ENCODE peak calls at places on chromosomes 11 and 22, in nine cellular contexts. C is effector memory CD4-positive, alpha-beta T cell; Z is psoas muscle; J is A673; F is right cardiac atrium; Q is breast epithelium; I is ascending aorta; A is upper lobe of right lung; S is substantia nigra. T is an unnamed sample.

GRCh38 chr11:64900263-64900678 is 16.7 kb downstream of the ATG2A start:
- DNase-seq in C (peak; percentile 70), Z (no peak), J (no peak), F (no peak), Q (peak; percentile 68), I (no peak), A (no peak), S (no peak), T (no peak)

GRCh38 chr11:66957971-66958231 is 282 bp downstream of the PC start:
- DNase-seq in C (no peak), Z (no peak), J (no peak), F (no peak), Q (no peak), I (no peak), A (no peak), S (no peak), T (no peak)

GRCh38 chr22:35752833-35753189 is 35.1 kb downstream of the APOL5 start:
- DNase-seq in C (no peak), Z (no peak), J (no peak), F (no peak), Q (no peak), I (no peak), A (no peak), S (no peak), T (no peak)

GRCh38 chr11:3644817-3645235 is at the start of gene ART1:
- DNase-seq in C (no peak), Z (peak; percentile 58), J (no peak), F (peak; percentile 62), Q (no peak), I (no peak), A (no peak), S (no peak), T (no peak)

GRCh38 chr22:45376703-45377102 is 36.7 kb downstream of the SMC1B start:
- DNase-seq in C (no peak), Z (peak; percentile 19), J (no peak), F (peak; percentile 62), Q (no peak), I (no peak), A (no peak), S (no peak), T (no peak)

GRCh38 chr22:39092111-39092867 is 4.8 kb upstream of the APOBEC3H start:
- DNase-seq in C (no peak), Z (no peak), J (no peak), F (no peak), Q (no peak), I (no peak), A (no peak), S (no peak), T (no peak)

GRCh38 chr11:26847459-26847858 is 125.6 kb upstream of the SLC5A12 start:
- DNase-seq in C (no peak), Z (peak; percentile 19), J (no peak), F (peak; percentile 28), Q (no peak), I (peak; percentile 9), A (no peak), S (no peak), T (no peak)

GRCh38 chr22:30561402-30562154 is 12.9 kb downstream of the GAL3ST1 start:
- DNase-seq in C (no peak), Z (no peak), J (peak; percentile 32), F (no peak), Q (no peak), I (no peak), A (no peak), S (no peak), T (no peak)

GRCh38 chr11:26333906-26334305 is 2.0 kb downstream of the ANO3 start:
- DNase-seq in C (no peak), Z (no peak), J (peak; percentile 73), F (no peak), Q (no peak), I (no peak), A (no peak), S (no peak), T (no peak)

GRCh38 chr11:114019574-114019973 is 39.9 kb upstream of the ZBTB16 start:
- DNase-seq in C (no peak), Z (no peak), J (no peak), F (no peak), Q (no peak), I (no peak), A (no peak), S (no peak), T (no peak)

GRCh38 chr11:5514841-5515240 is 1.7 kb downstream of the UBQLNL start:
- DNase-seq in C (no peak), Z (no peak), J (no peak), F (no peak), Q (no peak), I (no peak), A (no peak), S (no peak), T (no peak)

GRCh38 chr11:120231963-120232362 is 8.0 kb upstream of the POU2F3 start:
- DNase-seq in C (no peak), Z (no peak), J (no peak), F (peak; percentile 41), Q (no peak), I (no peak), A (no peak), S (no peak), T (no peak)

GRCh38 chr11:34685864-34686263 is 65.0 kb downstream of the EHF start:
- DNase-seq in C (no peak), Z (no peak), J (no peak), F (no peak), Q (no peak), I (no peak), A (no peak), S (no peak), T (no peak)

GRCh38 chr11:34680206-34680605 is 59.3 kb downstream of the EHF start:
- DNase-seq in C (no peak), Z (no peak), J (no peak), F (no peak), Q (no peak), I (no peak), A (no peak), S (no peak), T (no peak)

GRCh38 chr11:34680918-34681554 is 60.1 kb downstream of the EHF start:
- DNase-seq in C (no peak), Z (no peak), J (no peak), F (no peak), Q (no peak), I (no peak), A (no peak), S (no peak), T (no peak)

GRCh38 chr11:34679681-34680080 is 58.8 kb downstream of the EHF start:
- DNase-seq in C (no peak), Z (peak; percentile 17), J (no peak), F (peak; percentile 88), Q (no peak), I (no peak), A (no peak), S (no peak), T (no peak)

GRCh38 chr11:34682822-34683221 is 61.9 kb downstream of the EHF start:
- DNase-seq in C (no peak), Z (no peak), J (no peak), F (no peak), Q (no peak), I (no peak), A (no peak), S (no peak), T (no peak)
- H3K27ac ChIP-seq in C (no peak overlapping the region), Z (no peak overlapping the region), J (no peak overlapping the region), F (no peak overlapping the region), Q (no peak overlapping the region), I (no peak overlapping the region), A (no peak overlapping the region), S (no peak overlapping the region), T (no peak overlapping the region)

DNA sequence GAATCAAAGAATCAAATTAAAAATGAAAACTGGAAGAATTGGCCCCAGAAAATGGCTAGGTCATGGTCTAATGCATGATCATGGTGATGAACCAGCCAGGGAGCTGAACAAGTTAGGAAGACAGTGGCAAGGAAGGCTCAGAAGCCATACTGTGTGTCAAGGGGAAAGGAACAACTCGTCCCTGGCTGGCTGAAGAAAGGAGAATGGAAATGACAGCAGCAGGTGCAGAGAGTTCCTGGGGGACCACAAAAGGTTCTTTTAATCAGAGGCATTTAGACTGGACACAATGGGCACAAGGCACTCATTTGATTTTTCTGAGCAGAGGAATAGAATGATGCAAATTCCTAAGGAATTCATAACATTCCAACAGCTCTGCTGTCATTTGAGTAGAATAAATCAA is 209.9 kb downstream of the LARGE1 start:
- DNase-seq in C (no peak), Z (no peak), J (no peak), F (no peak), Q (no peak), I (no peak), A (no peak), S (no peak), T (no peak)
- H3K27ac ChIP-seq in C (no peak overlapping the region), Z (no peak overlapping the region), J (no peak overlapping the region), F (no peak overlapping the region), Q (no peak overlapping the region), I (no peak overlapping the region), A (no peak overlapping the region), S (no peak overlapping the region), T (no peak overlapping the region)

GRCh38 chr11:116893437-116893836 is 56.0 kb upstream of the APOA1 start:
- DNase-seq in C (no peak), Z (no peak), J (no peak), F (no peak), Q (no peak), I (no peak), A (no peak), S (no peak), T (no peak)
- H3K27ac ChIP-seq in C (no peak overlapping the region), Z (no peak overlapping the region), J (no peak overlapping the region), F (no peak overlapping the region), Q (no peak overlapping the region), I (no peak overlapping the region), A (no peak overlapping the region), S (peak overlapping the region; percentile 52), T (peak overlapping the region; percentile 44)

GRCh38 chr11:82732348-82732733 is 1.3 kb downstream of the FAM181B start:
- DNase-seq in C (no peak), Z (no peak), J (no peak), F (peak; percentile 61), Q (no peak), I (no peak), A (no peak), S (no peak), T (no peak)

GRCh38 chr11:82731691-82732277 is 1.9 kb downstream of the FAM181B start:
- DNase-seq in C (no peak), Z (no peak), J (no peak), F (no peak), Q (no peak), I (no peak), A (no peak), S (no peak), T (no peak)

GRCh38 chr11:82732734-82733443 is 775 bp downstream of the FAM181B start:
- DNase-seq in C (no peak), Z (no peak), J (peak; percentile 25), F (peak; percentile 63), Q (no peak), I (no peak), A (peak; percentile 63), S (peak; percentile 68), T (peak; percentile 65)

GRCh38 chr11:82733444-82734119 is at the start of gene FAM181B:
- DNase-seq in C (no peak), Z (peak; percentile 51), J (peak; percentile 82), F (peak; percentile 87), Q (peak; percentile 43), I (no peak), A (peak; percentile 70), S (peak; percentile 85), T (peak; percentile 85)

DNA sequence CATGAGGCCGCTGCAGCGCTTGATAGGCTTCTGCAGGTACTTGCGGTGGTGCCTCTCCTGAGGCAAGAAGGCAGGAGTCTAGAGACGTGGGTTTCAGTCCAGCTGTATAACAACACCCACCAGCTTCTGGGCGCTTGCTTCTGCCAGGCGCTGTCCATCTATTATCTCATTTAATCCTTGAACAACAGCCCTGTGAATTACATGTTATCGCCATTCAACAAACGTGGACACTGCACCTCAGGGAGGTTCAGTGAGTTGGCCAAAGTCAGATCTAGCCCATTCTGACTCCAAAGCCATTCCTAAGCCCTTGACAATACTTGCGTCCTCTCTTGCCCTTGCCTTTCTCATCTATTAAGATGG is 436 bp upstream of the FAM181B start:
- DNase-seq in C (no peak), Z (no peak), J (no peak), F (no peak), Q (no peak), I (no peak), A (no peak), S (no peak), T (no peak)
- H3K27ac ChIP-seq in C (no peak overlapping the region), Z (no peak overlapping the region), J (no peak overlapping the region), F (no peak overlapping the region), Q (no peak overlapping the region), I (peak overlapping the region; percentile 68), A (no peak overlapping the region), S (peak overlapping the region; percentile 88), T (peak overlapping the region; percentile 94)

T was measured in dorsolateral prefrontal cortex.